ENCODE peak calls at places on chromosomes 11 and 22, in six cellular contexts. X is hepatocyte, I is uterus, Z is left lung, Y is iPS DF 6.9, U is GM23248. H is an unnamed sample. For H3K27me3, the result is how much of the 10 kb centered on the place peaks cover.

GRCh38 chr11:10693509-10694071 is at the start of gene IRAG1:
- DNase-seq in X (peak), I (peak), Z (peak), Y (no peak), U (peak), H (no peak)

GRCh38 chr11:77547863-77548551 is 41.7 kb upstream of the AQP11 start:
- DNase-seq in X (peak), I (no peak), Z (no peak), Y (peak), U (peak), H (peak)

GRCh38 chr22:47083379-47083986 is 321.0 kb downstream of the TBC1D22A start:
- DNase-seq in X (no peak), I (no peak), Z (no peak), Y (no peak), U (no peak), H (no peak)

GRCh38 chr22:18950141-18950540 is 14.0 kb upstream of the PRODH start:
- DNase-seq in X (no peak), I (no peak), Z (peak), Y (no peak), U (no peak), H (no peak)

GRCh38 chr11:44446996-44447771 is 118.3 kb upstream of the CD82 start:
- DNase-seq in X (no peak), I (no peak), Z (no peak), Y (no peak), U (no peak), H (no peak)

GRCh38 chr22:26416670-26417270 is 12.3 kb upstream of the ASPHD2 start:
- DNase-seq in X (peak), I (no peak), Z (no peak), Y (no peak), U (peak), H (peak)

GRCh38 chr11:122085264-122085663 is 30.8 kb downstream of the BLID start:
- DNase-seq in X (no peak), I (no peak), Z (no peak), Y (no peak), U (peak), H (peak)

GRCh38 chr11:94871491-94872185 is 101.7 kb downstream of the CWC15 start:
- DNase-seq in X (no peak), I (no peak), Z (no peak), Y (no peak), U (no peak), H (no peak)

GRCh38 chr11:126124284-126124683 is 61.6 kb upstream of the CDON start:
- DNase-seq in X (no peak), I (no peak), Z (no peak), Y (no peak), U (no peak), H (no peak)

GRCh38 chr11:84719935-84720577 is 907.1 kb downstream of the DLG2 start:
- DNase-seq in X (peak), I (no peak), Z (no peak), Y (no peak), U (peak), H (no peak)

GRCh38 chr11:61507962-61508824 is at the start of gene LRRC10B:
- DNase-seq in X (peak), I (peak), Z (peak), Y (no peak), U (peak), H (no peak)

GRCh38 chr11:105903113-105903512 is 118.9 kb downstream of the MSANTD4 start:
- DNase-seq in X (no peak), I (no peak), Z (no peak), Y (no peak), U (no peak), H (no peak)

GRCh38 chr22:38819387-38819940 is 24.4 kb downstream of the NPTXR start:
- DNase-seq in X (no peak), I (no peak), Z (no peak), Y (no peak), U (no peak), H (no peak)

GRCh38 chr11:8372641-8373381 is 109.1 kb upstream of the LMO1 start:
- DNase-seq in X (no peak), I (no peak), Z (no peak), Y (no peak), U (no peak), H (no peak)

GRCh38 chr11:132361011-132361550 is 990.7 kb downstream of the NTM start:
- DNase-seq in X (no peak), I (no peak), Z (no peak), Y (no peak), U (no peak), H (no peak)

GRCh38 chr11:115185931-115186330 is 318.3 kb downstream of the CADM1 start:
- DNase-seq in X (no peak), I (no peak), Z (no peak), Y (no peak), U (no peak), H (no peak)

DNA sequence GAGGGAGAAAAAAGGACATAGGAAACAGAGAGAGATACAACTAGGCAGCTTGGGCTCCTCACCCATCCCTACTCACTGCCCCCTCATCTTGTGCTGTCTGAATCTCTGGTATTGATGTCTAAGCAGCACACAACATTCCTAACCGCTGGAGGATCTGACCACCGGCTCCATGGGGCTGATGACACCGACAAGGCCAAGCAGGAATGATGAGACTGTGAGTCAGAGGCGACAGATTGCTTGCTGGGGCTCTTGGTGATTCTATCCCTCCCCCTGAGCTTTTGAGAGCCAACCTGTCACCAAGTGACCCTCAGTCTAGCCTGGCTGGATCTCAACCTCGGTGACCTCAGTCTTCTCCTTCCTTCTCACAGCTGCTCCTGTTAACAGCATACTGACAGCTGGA is 13.8 kb downstream of the PAMR1 start:
- DNase-seq in X (no peak), I (no peak), Z (no peak), Y (no peak), U (peak), H (peak)
- H3K27me3 ChIP-seq in X (under half), I (under half), Z (under half), Y (under half), U (under half), H (under half)

GRCh38 chr11:17533782-17534415 is 10.3 kb downstream of the USH1C start:
- DNase-seq in X (no peak), I (no peak), Z (no peak), Y (no peak), U (no peak), H (no peak)

GRCh38 chr11:17537261-17537660 is 7.0 kb downstream of the USH1C start:
- DNase-seq in X (no peak), I (no peak), Z (no peak), Y (no peak), U (no peak), H (no peak)

GRCh38 chr11:17533341-17533740 is 10.9 kb downstream of the USH1C start:
- DNase-seq in X (no peak), I (no peak), Z (no peak), Y (no peak), U (no peak), H (no peak)

GRCh38 chr11:17538054-17538453 is 6.2 kb downstream of the USH1C start:
- DNase-seq in X (no peak), I (no peak), Z (no peak), Y (no peak), U (no peak), H (no peak)

DNA sequence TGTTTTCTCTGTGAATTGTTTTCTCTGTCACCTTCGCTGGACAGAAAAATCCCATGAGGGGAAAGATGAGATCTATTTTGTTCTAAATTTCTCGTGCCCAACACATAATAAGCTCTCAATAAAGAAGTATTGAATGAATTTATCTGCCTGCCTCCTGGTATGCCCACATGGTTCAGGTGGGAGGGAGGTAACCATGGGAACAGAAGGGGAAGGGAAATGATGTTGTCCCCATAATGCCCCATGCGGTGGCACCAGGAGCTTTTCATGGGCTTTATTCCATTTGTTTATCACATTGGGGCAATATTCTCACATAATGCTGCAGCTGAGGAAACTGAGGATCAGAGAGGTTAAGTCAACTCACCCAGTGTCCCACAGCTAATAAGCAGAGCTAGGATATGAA is 8.7 kb downstream of the USH1C start:
- DNase-seq in X (no peak), I (no peak), Z (no peak), Y (no peak), U (no peak), H (no peak)
- H3K27me3 ChIP-seq in X (under half), I (under half), Z (under half), Y (under half), U (under half), H (under half)

GRCh38 chr22:22578702-22579424 is 19.8 kb upstream of the PRAME start:
- DNase-seq in X (peak), I (no peak), Z (no peak), Y (no peak), U (peak), H (peak)

GRCh38 chr22:22584722-22585121 is 25.7 kb upstream of the PRAME start:
- DNase-seq in X (no peak), I (no peak), Z (no peak), Y (no peak), U (no peak), H (no peak)

GRCh38 chr22:22579869-22580604 is 21.0 kb upstream of the PRAME start:
- DNase-seq in X (no peak), I (no peak), Z (no peak), Y (no peak), U (no peak), H (no peak)

GRCh38 chr22:22587577-22588188 is 28.6 kb upstream of the PRAME start:
- DNase-seq in X (no peak), I (no peak), Z (no peak), Y (no peak), U (no peak), H (no peak)

GRCh38 chr22:22583030-22583429 is 24.0 kb upstream of the PRAME start:
- DNase-seq in X (no peak), I (no peak), Z (no peak), Y (no peak), U (no peak), H (no peak)
- H3K27me3 ChIP-seq in X (under half), I (under half), Z (under half), Y (under half), U (under half), H (under half)

DNA sequence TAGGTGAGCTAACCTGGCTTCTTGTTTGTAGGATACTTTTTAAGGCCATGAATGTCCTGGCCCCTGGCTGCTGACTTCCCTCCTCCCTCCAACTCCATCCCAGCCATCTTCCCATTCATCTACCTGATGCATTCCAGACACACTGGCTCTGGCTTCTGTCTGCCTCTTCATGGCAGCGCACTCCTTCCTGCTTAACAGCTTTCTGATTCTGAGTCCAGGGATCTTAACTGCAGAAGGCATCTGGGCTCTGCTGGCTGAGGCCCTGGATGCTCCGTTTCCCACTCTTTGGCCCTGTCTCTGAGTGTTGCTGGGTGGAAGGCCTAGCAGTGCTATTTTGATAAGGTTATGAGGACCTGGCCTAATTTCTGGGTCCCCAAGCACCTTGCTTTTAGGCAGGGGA is 1.8 kb upstream of the THY1 start:
- DNase-seq in X (peak), I (no peak), Z (no peak), Y (no peak), U (no peak), H (no peak)
- H3K27me3 ChIP-seq in X (under half), I (under half), Z (under half), Y (under half), U (under half), H (under half)

GRCh38 chr11:6476571-6476970 is 2.8 kb upstream of the TRIM3 start:
- DNase-seq in X (no peak), I (no peak), Z (no peak), Y (no peak), U (no peak), H (no peak)
- H3K27me3 ChIP-seq in X (under half), I (under half), Z (under half), Y (under half), U (under half), H (under half)

DNA sequence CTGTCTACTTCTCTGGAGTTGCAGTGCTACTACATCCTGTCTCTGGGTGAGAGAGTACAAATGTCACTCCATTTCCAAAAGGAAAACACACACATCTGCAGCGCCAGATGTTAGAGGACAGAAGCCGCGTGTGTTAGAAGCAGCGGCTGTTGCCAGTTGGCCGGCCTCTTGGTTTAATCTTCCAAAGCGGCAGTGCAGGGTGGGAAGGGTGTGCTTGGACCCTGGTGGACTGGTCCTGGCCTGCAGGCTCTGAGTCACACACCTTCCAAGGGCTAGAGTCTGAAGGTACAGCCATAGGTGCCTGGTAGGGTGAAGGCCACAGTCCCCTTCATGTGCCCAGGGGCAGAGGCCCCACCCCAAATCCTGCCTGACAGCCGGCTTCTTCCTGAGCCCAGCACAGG is 99.8 kb downstream of the CTTN start:
- DNase-seq in X (no peak), I (no peak), Z (peak), Y (no peak), U (no peak), H (no peak)
- H3K27me3 ChIP-seq in X (under half), I (under half), Z (under half), Y (under half), U (under half), H (under half)

GRCh38 chr11:69986421-69987229 is 91.5 kb upstream of the ANO1 start:
- DNase-seq in X (no peak), I (no peak), Z (no peak), Y (no peak), U (no peak), H (no peak)
- H3K27me3 ChIP-seq in X (half or more), I (under half), Z (under half), Y (under half), U (half or more), H (under half)

DNA sequence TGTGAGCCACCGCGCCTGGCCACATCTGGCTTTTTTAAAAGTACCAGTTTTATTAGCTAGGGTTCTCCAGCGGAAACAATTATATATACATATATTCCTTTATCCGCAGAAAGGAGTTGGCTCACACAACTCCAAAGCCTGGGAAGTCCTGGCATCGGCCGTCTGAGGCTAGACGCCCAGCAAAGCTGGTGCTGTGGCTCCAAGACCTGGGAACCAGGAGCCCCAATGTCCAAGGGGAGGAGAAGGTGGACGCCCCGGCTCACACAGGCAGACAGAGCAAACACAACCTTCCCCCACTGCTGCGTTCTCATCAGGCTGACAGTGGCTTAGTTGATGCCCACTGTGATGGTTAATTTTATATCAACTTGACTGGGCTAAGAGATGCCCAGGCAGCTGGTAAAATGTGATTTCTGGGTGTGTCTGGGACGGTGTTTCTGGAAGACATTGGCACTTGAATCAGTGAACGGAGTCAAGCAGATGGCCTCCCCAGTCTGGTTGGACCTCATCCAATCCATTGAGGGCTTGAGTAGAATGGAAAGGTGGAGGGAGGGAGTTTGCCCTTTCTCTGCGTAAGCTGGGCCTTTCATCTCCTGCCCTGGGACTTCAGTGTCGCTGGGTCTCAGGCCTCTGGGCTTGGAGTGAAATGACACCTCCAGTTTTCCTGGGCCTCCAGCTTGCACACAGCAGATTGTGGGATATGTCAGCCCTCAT is 904.4 kb downstream of the BRD1 start:
- DNase-seq in X (no peak), I (no peak), Z (no peak), Y (no peak), U (no peak), H (no peak)
- H3K27me3 ChIP-seq in X (under half), I (under half), Z (under half), Y (under half), U (under half), H (under half)

DNA sequence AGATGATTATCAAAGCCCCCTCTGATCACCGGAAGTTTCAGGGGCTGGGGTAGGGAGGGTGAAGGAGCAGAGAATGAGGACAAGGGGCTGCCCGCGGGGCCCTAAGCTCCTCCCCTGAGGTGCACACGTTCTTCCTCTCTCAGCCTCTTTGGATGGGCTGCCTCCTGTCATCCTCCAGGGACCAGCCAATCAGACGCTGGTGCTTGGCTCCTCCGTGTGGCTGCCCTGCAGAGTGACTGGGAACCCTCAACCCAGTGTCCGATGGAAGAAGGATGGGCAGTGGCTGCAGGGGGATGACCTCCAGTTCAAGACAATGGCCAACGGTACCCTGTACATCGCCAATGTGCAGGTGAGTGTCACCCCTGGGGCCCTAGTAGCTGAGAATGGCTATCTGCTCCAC is 7.5 kb downstream of the ROBO3 start:
- DNase-seq in X (no peak), I (no peak), Z (no peak), Y (no peak), U (no peak), H (no peak)
- H3K27me3 ChIP-seq in X (half or more), I (under half), Z (under half), Y (under half), U (under half), H (under half)

H was measured in bronchial epithelial cell.